ENCODE peak calls at places on chromosomes 2 and 18, in five cellular contexts. P is IMR-90, X is H9, Y is mesendoderm, C is mesenchymal stem cell. L is an unnamed sample.

GRCh38 chr18:74633652-74634352 is 36.1 kb downstream of the ZNF407 start:
- DNase-seq in X (no peak), P (peak), Y (no peak), C (peak), L (no peak)

GRCh38 chr18:37341016-37341415 is 224.6 kb downstream of the CELF4 start:
- DNase-seq in X (no peak), C (no peak), P (no peak), Y (no peak), L (no peak)

GRCh38 chr2:160967523-160967922 is 192.7 kb upstream of the TANK start:
- DNase-seq in P (no peak), X (no peak), Y (no peak), C (no peak), L (no peak)

GRCh38 chr2:139033300-139033699 is 253.1 kb upstream of the NXPH2 start:
- DNase-seq in C (peak), P (no peak), Y (no peak), X (no peak), L (no peak)

GRCh38 chr2:107313316-107313715 is 427.3 kb upstream of the ST6GAL2 start:
- DNase-seq in P (no peak), C (no peak), X (no peak), Y (no peak), L (no peak)

GRCh38 chr2:45388541-45389100 is 222.4 kb downstream of the SRBD1 start:
- DNase-seq in C (no peak), Y (no peak), X (no peak), P (no peak), L (no peak)

GRCh38 chr2:152155209-152155608 is 20.4 kb downstream of the STAM2 start:
- DNase-seq in C (no peak), P (no peak), X (no peak), Y (no peak), L (no peak)

GRCh38 chr2:98579926-98580325 is 28.4 kb downstream of the COA5 start:
- DNase-seq in X (no peak), P (no peak), Y (no peak), C (no peak), L (no peak)

GRCh38 chr18:57784816-57785144 is 18.3 kb downstream of the ATP8B1 start:
- DNase-seq in X (no peak), P (no peak), Y (no peak), C (no peak), L (no peak)

GRCh38 chr18:57784034-57784815 is 18.9 kb downstream of the ATP8B1 start:
- DNase-seq in P (peak), C (peak), Y (no peak), X (no peak), L (no peak)

GRCh38 chr18:57787068-57787682 is 15.9 kb downstream of the ATP8B1 start:
- DNase-seq in C (no peak), X (no peak), Y (no peak), P (no peak), L (no peak)

GRCh38 chr18:57789105-57789504 is 14.0 kb downstream of the ATP8B1 start:
- DNase-seq in P (peak), X (no peak), Y (no peak), C (peak), L (no peak)

DNA sequence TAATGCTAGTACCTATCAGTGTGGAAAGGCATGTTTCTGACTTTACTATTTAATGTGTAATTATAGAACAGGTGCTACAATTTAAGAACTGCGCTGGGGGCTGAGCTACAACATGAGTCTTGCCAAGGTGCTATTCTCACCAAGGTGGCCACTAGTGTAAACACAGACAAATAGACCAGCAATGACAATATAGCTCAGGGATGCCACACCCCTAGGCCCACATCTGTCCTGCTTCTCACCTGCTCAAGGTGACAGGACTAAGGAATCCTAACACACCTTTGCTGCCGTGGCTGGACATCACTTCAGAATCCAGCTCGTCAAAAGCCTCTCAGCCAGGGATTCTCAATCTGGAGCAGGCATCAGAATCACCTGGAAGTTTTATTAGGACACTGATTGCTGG is 17.1 kb downstream of the ATP8B1 start:
- DNase-seq in X (no peak), P (no peak), Y (no peak), C (no peak), L (no peak)
- H3K18ac ChIP-seq in X (no peak), P (peak), Y (no peak), C (peak), L (no peak)

GRCh38 chr18:78892201-78892600 is 87.4 kb upstream of the SALL3 start:
- DNase-seq in Y (no peak), X (no peak), C (no peak), P (no peak), L (no peak)
- H3K18ac ChIP-seq in Y (no peak), X (no peak), C (no peak), P (no peak), L (no peak)

GRCh38 chr2:9244985-9245544 is 38.5 kb downstream of the ASAP2 start:
- DNase-seq in Y (no peak), P (no peak), C (no peak), X (peak), L (no peak)
- H3K18ac ChIP-seq in Y (no peak), P (no peak), C (peak), X (no peak), L (no peak)

DNA sequence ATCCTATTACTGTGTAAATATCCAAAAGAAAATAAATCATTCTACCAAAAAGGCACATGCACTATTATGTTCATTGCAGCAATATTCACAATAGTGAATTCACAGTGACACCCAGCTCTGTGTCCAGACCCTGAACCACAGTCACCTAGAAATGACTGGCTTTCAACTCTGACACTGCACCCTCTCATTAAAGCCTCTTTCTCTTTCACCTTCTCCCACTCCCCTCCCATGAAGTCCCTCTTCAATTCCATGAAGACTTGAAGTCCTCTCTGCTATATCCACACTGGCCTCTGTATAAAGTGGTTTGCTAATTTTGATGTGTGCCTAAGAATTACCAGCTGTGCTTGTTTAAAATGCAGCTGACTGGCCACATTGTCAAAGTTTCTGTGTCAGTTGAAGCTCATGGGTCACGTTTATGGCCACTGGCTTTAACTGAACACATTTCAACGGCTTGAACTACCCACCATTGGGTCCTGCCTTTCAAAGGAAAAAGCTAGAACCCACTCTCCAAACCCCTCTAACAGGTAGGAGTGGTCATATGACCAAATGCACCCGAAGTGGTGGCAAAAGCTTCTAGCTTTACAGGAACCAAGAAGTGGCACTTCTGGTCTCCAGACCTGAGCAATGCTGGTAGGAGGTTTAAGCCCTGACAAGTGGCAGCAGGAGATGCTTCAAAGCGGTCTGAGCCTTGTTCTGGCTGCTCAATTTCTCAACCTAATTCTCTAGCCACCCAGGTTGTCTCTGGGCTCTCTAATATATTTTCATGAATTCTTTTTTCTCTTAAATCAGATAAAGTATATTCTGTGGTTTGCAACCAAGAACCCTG is 34.3 kb downstream of the B4GALT6 start:
- DNase-seq in X (no peak), Y (no peak), P (no peak), C (no peak), L (no peak)
- H3K18ac ChIP-seq in X (no peak), Y (peak), P (no peak), C (peak), L (no peak)

GRCh38 chr2:20917287-20917660 is 94.4 kb upstream of the LDAH start:
- DNase-seq in Y (no peak), P (no peak), X (no peak), C (no peak), L (no peak)

GRCh38 chr2:20917724-20918572 is 95.0 kb upstream of the LDAH start:
- DNase-seq in C (no peak), X (no peak), Y (no peak), P (peak), L (no peak)

GRCh38 chr2:20914771-20915170 is 91.9 kb upstream of the LDAH start:
- DNase-seq in C (no peak), X (no peak), Y (no peak), P (no peak), L (no peak)

GRCh38 chr2:20915271-20915670 is 92.4 kb upstream of the LDAH start:
- DNase-seq in C (no peak), Y (peak), P (no peak), X (no peak), L (no peak)

DNA sequence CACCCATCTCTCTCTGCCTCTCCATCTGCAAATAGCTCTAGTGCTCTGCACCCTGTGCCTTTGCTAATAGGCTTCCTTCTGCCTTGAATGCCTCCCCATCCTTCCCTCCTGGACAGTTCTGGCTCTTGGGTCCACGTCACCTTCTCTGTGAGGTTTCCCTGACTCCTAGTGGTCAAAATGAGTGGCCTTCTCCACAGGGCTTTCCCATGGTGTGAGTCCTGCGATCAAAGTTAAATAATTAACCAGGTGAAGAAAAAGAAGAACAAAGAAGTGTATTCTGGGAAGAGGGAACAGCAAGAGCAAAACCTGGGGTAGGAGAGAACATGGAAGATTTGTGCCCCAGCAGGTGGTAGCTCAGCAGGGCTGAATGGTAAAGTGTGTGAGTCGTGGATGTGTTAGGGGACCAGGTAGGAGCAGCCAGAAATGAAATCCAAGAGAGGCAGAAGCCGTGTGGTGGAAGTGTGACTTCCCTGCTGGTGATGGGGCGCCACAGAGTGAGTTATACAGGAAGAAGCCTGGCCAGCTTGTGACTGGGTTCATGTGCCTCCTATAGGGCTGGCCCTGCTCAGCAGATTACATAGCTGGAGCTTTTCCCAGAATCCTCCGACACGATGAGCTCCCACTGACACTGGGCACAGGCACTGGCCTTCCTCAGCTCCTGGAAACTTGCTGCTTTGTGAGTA is 93.8 kb upstream of the LDAH start:
- DNase-seq in P (peak), C (no peak), X (peak), Y (peak), L (no peak)
- H3K18ac ChIP-seq in P (no peak), C (no peak), X (no peak), Y (no peak), L (no peak)

L was measured in neuronal stem cell.